ENCODE peak calls at places on chromosomes 16 and 17, in nine cellular contexts. J is pancreas; B is mucosa of descending colon; E is CD4-positive, alpha-beta T cell; T is foreskin keratinocyte; V is A549; U is MM.1S; Y is cardiac muscle cell; W is neural progenitor cell. F is an unnamed sample.

GRCh38 chr16:26530584-26531289 is 536.0 kb upstream of the C16orf82 start:
- DNase-seq in Y (no peak), W (no peak), J (no peak), U (no peak), T (no peak), E (no peak), B (no peak), V (no peak), F (no peak)

GRCh38 chr17:40522250-40522960 is 21.0 kb upstream of the TNS4 start:
- DNase-seq in U (no peak), E (no peak), B (no peak), Y (peak; percentile 40), J (no peak), T (no peak), W (no peak), V (no peak), F (no peak)

GRCh38 chr17:15954222-15954621 is 9.3 kb downstream of the ADORA2B start:
- DNase-seq in E (no peak), U (no peak), V (peak; percentile 47), T (peak; percentile 93), W (no peak), Y (peak; percentile 83), J (no peak), B (no peak), F (no peak)

GRCh38 chr17:4357030-4357635 is 9.3 kb downstream of the UBE2G1 start:
- DNase-seq in V (no peak), Y (peak; percentile 22), J (no peak), W (no peak), E (no peak), B (no peak), T (no peak), U (no peak), F (no peak)

GRCh38 chr16:75074920-75075687 is 41.5 kb downstream of the LDHD start:
- DNase-seq in U (peak; percentile 81), E (peak; percentile 81), Y (peak; percentile 82), W (no peak), T (no peak), J (no peak), B (peak; percentile 63), V (no peak), F (peak; percentile 77)

GRCh38 chr16:12439443-12440232 is 364.0 kb downstream of the CPPED1 start:
- DNase-seq in J (no peak), W (no peak), U (no peak), B (no peak), T (no peak), V (no peak), Y (no peak), E (no peak), F (no peak)

GRCh38 chr16:20763461-20764232 is at the start of gene ACSM3:
- DNase-seq in E (peak; percentile 59), U (peak; percentile 93), J (peak; percentile 88), Y (peak; percentile 84), V (peak; percentile 85), W (peak; percentile 52), B (peak; percentile 89), T (peak; percentile 71), F (peak; percentile 47)

GRCh38 chr16:47475786-47476185 is 14.7 kb downstream of the PHKB start:
- DNase-seq in J (no peak), V (no peak), B (no peak), T (no peak), E (no peak), U (no peak), W (no peak), Y (no peak), F (no peak)

GRCh38 chr17:50303051-50303450 is 28.8 kb downstream of the TMEM92 start:
- DNase-seq in U (no peak), J (no peak), E (no peak), W (peak; percentile 26), T (no peak), B (no peak), Y (no peak), V (no peak), F (no peak)

GRCh38 chr16:86313631-86314030 is 196.7 kb upstream of the FOXF1 start:
- DNase-seq in Y (no peak), U (no peak), W (no peak), E (no peak), T (no peak), V (no peak), J (no peak), B (no peak), F (no peak)

GRCh38 chr16:3235856-3236669 is 1.1 kb upstream of the ZNF200 start:
- DNase-seq in U (no peak), W (peak; percentile 43), E (peak; percentile 63), T (no peak), V (no peak), J (peak; percentile 36), Y (peak; percentile 39), B (peak; percentile 56), F (no peak)

GRCh38 chr16:31833047-31833446 is 40.6 kb upstream of the ZNF267 start:
- DNase-seq in U (no peak), B (no peak), E (no peak), V (no peak), T (no peak), J (no peak), Y (no peak), W (no peak), F (no peak)

GRCh38 chr17:78357177-78357586 is 2.7 kb downstream of the SOCS3 start:
- DNase-seq in W (no peak), V (no peak), U (no peak), T (no peak), Y (peak; percentile 87), J (no peak), E (no peak), B (peak; percentile 35), F (no peak)

GRCh38 chr16:69077251-69077650 is 28.2 kb upstream of the HAS3 start:
- DNase-seq in Y (no peak), W (no peak), J (no peak), T (peak; percentile 86), V (no peak), E (no peak), U (no peak), B (no peak), F (no peak)

GRCh38 chr17:50166518-50167181 is 845 bp downstream of the SGCA start:
- DNase-seq in U (no peak), Y (no peak), B (no peak), T (no peak), J (no peak), V (no peak), W (no peak), E (no peak), F (no peak)

GRCh38 chr16:75506567-75506966 is 11.3 kb upstream of the CHST6 start:
- DNase-seq in B (peak; percentile 49), Y (peak; percentile 94), J (no peak), W (no peak), U (no peak), T (peak; percentile 79), V (peak; percentile 38), E (no peak), F (no peak)

GRCh38 chr16:52077656-52078055 is 469.3 kb downstream of the TOX3 start:
- DNase-seq in E (no peak), B (no peak), V (no peak), W (no peak), Y (no peak), U (no peak), T (no peak), J (no peak), F (no peak)

DNA sequence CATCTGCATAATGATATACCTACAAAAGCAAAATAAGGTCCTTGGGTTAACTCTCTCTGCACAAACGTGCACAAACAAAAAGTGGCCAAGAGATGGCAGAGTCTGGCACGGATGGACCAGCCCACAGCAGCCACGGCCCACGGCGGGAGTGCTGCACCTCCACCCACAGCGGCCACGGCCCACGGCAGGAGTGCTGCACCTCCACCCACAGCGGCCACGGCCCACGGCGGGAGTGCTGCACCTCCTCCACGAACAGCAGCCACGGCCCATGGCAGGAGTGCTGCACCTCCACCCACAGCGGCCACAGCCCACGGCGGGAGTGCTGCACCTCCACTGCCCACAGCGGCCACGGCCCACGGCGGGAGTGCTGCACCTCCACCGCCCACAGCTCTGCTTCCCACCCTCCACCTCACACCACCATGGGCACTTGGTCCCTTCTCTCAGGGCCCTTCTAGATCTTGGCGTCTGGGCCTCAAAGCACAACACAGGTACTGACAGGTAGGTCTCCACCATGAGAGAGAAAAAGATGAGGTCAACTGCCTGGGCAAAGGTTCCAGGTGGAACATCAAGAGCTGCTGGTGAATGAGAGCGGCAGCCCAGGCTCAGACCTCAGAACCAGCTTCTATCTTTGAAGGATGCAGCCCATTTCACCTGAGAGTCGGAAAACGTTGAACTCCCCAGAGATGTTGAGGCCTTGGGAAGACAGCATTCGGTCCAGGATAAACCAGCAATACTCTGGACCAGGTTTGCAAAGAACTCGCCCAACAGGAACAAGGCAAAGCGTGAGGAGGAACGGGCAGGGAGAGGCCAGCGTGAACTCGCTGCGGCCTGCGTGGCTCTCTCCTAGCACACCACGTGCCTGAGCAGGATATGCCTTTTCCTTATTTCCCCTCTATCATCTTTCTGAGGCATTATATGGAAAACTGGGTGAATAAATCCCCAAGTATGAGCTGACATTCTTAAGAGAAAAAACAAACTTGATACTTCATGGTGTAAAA is 124.5 kb downstream of the ZNF778 start:
- DNase-seq in U (no peak), E (no peak), J (no peak), T (no peak), Y (no peak), V (no peak), W (no peak), B (no peak), F (no peak)
- TF ChIP-seq CTCF in U (no peak), E (no peak), J (no peak), T (peak; percentile 22), Y (no peak), V (no peak), W (no peak), B (no peak), F (no peak)

DNA sequence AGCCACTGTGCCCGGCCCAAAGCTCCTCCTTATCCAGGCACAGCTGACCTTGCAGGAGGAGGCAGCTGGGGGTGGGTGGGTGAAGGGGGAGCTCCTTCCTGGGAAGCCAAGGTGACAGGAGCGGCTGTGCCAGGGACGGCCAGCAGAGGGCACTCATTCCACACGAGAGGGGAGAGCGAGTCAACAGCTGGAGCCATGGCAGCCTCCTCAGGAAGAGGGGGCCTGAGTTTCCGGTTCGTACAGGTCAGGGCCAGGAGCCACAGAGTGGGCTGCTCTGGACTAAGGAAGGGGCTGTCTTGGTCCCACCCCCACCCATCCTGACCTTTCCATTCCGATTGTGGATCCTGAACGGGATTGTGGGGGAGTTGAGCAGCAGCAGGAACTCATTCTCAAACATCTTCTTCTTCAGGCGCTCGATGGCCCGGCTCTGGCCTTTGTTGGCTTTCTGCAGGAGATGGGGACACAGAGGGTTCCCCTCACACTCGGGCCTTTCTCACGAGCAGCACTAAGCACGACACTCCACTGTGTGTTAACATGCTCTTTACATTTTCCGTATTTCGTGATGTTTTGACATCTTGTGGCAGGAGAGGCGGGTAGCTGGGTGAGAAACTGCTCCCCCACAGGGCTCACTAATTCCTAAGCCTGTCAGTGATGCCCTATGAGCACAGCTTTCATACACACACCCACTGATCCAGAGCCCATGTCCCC is 61.6 kb downstream of the TIMM22 start:
- DNase-seq in V (peak; percentile 73), W (peak; percentile 29), B (peak; percentile 65), T (no peak), Y (peak; percentile 47), J (no peak), E (no peak), U (peak; percentile 46), F (no peak)
- TF ChIP-seq CTCF in V (peak; percentile 88), W (peak; percentile 37), B (peak; percentile 43), T (peak; percentile 70), Y (peak; percentile 34), J (no peak), E (peak; percentile 35), U (peak; percentile 53), F (no peak)

GRCh38 chr17:28874750-28875149 is 19.9 kb downstream of the ERAL1 start:
- DNase-seq in E (no peak), V (no peak), U (no peak), B (no peak), J (no peak), Y (no peak), W (no peak), T (no peak), F (no peak)
- TF ChIP-seq CTCF in E (no peak), V (no peak), U (no peak), B (no peak), J (no peak), Y (no peak), W (no peak), T (no peak), F (no peak)

GRCh38 chr17:48613862-48614694 is 1.0 kb downstream of the HOXB8 start:
- DNase-seq in E (no peak), U (no peak), B (no peak), Y (no peak), J (no peak), V (peak; percentile 64), W (peak; percentile 71), T (no peak), F (no peak)
- TF ChIP-seq CTCF in E (no peak), U (no peak), B (no peak), Y (no peak), J (no peak), V (no peak), W (no peak), T (no peak), F (no peak)

F was measured in natural killer cell.